ENCODE peak calls at places on chromosomes 13 and 19, in four cellular contexts. One of them, this sample, is unnamed. For H3K4me1, the result is how much of the 10 kb centered on the place peaks cover.

GRCh38 chr13:102440259-102440936 is 38.5 kb upstream of the FGF14 start:
- DNase-seq in IMR-90: no peak
- DNase-seq in aorta: no peak
- DNase-seq in breast epithelium: no peak
- DNase-seq in this sample: no peak

GRCh38 chr13:46844431-46844830 is 47.5 kb upstream of the ESD start:
- DNase-seq in IMR-90: peak
- DNase-seq in aorta: no peak
- DNase-seq in breast epithelium: no peak
- DNase-seq in this sample: no peak

GRCh38 chr19:19568802-19569756 is 31.0 kb downstream of the CILP2 start:
- DNase-seq in IMR-90: peak
- DNase-seq in aorta: no peak
- DNase-seq in breast epithelium: no peak
- DNase-seq in this sample: no peak

GRCh38 chr19:49983645-49984229 is 22.8 kb upstream of the SIGLEC11 start:
- DNase-seq in IMR-90: peak
- DNase-seq in aorta: peak
- DNase-seq in breast epithelium: no peak
- DNase-seq in this sample: peak

GRCh38 chr13:103883698-103884097 is 817.5 kb upstream of the SLC10A2 start:
- DNase-seq in IMR-90: peak
- DNase-seq in breast epithelium: no peak
- DNase-seq in aorta: no peak
- DNase-seq in this sample: no peak

GRCh38 chr19:17953869-17954268 is 13.0 kb upstream of the KCNN1 start:
- DNase-seq in IMR-90: no peak
- DNase-seq in breast epithelium: no peak
- DNase-seq in aorta: no peak
- DNase-seq in this sample: no peak

GRCh38 chr13:89940383-89940782 is 1407.1 kb upstream of the MIR17HG start:
- DNase-seq in IMR-90: no peak
- DNase-seq in breast epithelium: no peak
- DNase-seq in aorta: no peak
- DNase-seq in this sample: no peak

GRCh38 chr13:114099918-114100445 is 32.4 kb downstream of the RASA3 start:
- DNase-seq in aorta: no peak
- DNase-seq in breast epithelium: peak
- DNase-seq in IMR-90: peak
- DNase-seq in this sample: no peak

GRCh38 chr13:64910061-64910460 is 2320.1 kb downstream of the PCDH9 start:
- DNase-seq in aorta: no peak
- DNase-seq in breast epithelium: no peak
- DNase-seq in IMR-90: no peak
- DNase-seq in this sample: no peak

GRCh38 chr19:3656073-3656746 is 29.6 kb upstream of the CACTIN start:
- DNase-seq in IMR-90: peak
- DNase-seq in aorta: no peak
- DNase-seq in breast epithelium: no peak
- DNase-seq in this sample: no peak
- H3K27ac ChIP-seq in IMR-90: peak
- H3K27ac ChIP-seq in aorta: no peak
- H3K27ac ChIP-seq in breast epithelium: no peak
- H3K27ac ChIP-seq in this sample: no peak

GRCh38 chr19:1470864-1471513 is 8.0 kb downstream of the C19orf25 start:
- DNase-seq in aorta: no peak
- DNase-seq in breast epithelium: no peak
- DNase-seq in IMR-90: no peak
- DNase-seq in this sample: no peak

GRCh38 chr19:1468274-1469199 is 10.5 kb downstream of the C19orf25 start:
- DNase-seq in aorta: no peak
- DNase-seq in IMR-90: peak
- DNase-seq in breast epithelium: no peak
- DNase-seq in this sample: no peak

GRCh38 chr19:1469200-1469935 is 9.6 kb downstream of the C19orf25 start:
- DNase-seq in IMR-90: no peak
- DNase-seq in breast epithelium: no peak
- DNase-seq in aorta: no peak
- DNase-seq in this sample: no peak

GRCh38 chr19:1471514-1472107 is 7.4 kb downstream of the C19orf25 start:
- DNase-seq in IMR-90: no peak
- DNase-seq in aorta: no peak
- DNase-seq in breast epithelium: no peak
- DNase-seq in this sample: no peak

DNA sequence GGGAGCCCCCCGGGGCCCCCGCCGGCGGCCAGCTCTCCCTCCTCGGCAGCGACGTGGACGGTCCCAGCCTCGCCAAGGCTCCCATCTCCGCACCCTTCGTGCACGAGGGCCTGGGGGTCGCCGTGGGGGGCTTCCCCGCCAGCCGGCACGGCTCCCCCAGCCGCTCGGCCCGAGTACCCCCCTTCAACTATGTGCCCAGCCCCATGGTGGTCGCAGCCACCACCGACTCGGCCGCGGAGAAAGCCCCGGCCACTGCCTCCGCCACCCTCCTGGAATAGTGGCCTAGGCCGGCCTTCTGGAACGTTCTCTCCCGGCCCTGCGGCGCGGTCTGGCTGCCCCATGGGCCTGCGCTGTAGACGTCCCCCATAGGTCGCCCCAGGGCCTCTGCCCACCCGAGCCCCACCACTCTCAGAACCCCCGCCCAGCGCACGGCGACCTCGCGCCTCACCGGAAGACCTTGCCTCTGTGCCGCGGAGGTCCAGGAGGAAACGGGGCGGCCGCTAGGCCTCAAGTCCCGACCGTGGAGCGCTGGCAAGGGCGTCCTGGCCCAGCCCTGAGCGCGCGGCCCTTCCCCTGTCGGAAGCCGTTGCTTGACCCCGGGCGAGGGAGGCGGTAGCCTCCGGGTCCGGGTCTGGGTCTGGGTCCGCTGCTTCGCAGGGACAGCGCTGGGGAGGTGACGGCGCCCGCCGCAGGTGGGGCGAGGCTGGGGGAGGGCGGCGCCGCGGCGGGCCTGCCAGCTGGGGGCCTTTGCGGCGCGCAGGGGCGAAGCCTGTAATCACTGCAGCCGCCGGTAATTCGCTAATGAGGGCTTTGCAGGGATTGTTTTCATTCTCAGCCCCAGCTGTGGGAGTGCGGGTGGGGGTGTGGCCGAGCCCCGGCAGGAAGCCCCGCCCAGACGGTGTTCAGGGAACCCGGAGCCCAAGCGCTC is 8.8 kb downstream of the C19orf25 start:
- DNase-seq in breast epithelium: no peak
- DNase-seq in IMR-90: no peak
- DNase-seq in aorta: no peak
- DNase-seq in this sample: no peak
- H3K4me3 ChIP-seq in breast epithelium: peak
- H3K4me3 ChIP-seq in IMR-90: peak
- H3K4me3 ChIP-seq in aorta: no peak
- H3K4me3 ChIP-seq in this sample: no peak

GRCh38 chr13:75194717-75195116 is 287.3 kb downstream of the TBC1D4 start:
- DNase-seq in aorta: no peak
- DNase-seq in breast epithelium: no peak
- DNase-seq in IMR-90: no peak
- DNase-seq in this sample: no peak
- H3K4me1 ChIP-seq in aorta: under half
- H3K4me1 ChIP-seq in breast epithelium: under half
- H3K4me1 ChIP-seq in IMR-90: under half
- H3K4me1 ChIP-seq in this sample: under half

DNA sequence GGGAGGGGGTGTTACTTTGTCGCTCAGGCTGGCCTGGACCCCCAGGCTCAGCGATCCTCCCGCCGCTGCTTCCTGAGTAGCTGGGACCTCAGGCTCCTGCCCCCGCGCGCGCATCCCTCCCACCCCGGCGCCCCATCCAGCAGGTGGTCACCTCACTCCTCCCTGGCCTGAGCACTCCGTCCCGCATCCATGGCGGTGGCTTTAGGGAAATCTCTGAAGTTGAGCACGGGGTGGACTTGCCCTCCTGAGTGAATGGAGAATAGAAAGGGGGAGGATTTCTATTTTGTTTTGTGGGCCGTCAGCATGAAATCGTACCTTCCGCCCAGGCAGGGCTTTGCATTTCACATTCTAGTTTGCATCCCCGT is 413 bp upstream of the ZNF813 start:
- DNase-seq in aorta: peak
- DNase-seq in breast epithelium: no peak
- DNase-seq in IMR-90: no peak
- DNase-seq in this sample: no peak
- H3K27ac ChIP-seq in aorta: no peak
- H3K27ac ChIP-seq in breast epithelium: no peak
- H3K27ac ChIP-seq in IMR-90: no peak
- H3K27ac ChIP-seq in this sample: no peak

GRCh38 chr19:7520131-7521051 is 2.0 kb upstream of the MCOLN1 start:
- DNase-seq in IMR-90: no peak
- DNase-seq in breast epithelium: no peak
- DNase-seq in aorta: peak
- DNase-seq in this sample: no peak
- H3K4me3 ChIP-seq in IMR-90: no peak
- H3K4me3 ChIP-seq in breast epithelium: no peak
- H3K4me3 ChIP-seq in aorta: no peak
- H3K4me3 ChIP-seq in this sample: no peak

GRCh38 chr13:98521461-98521860 is 55.4 kb downstream of the STK24 start:
- DNase-seq in IMR-90: no peak
- DNase-seq in aorta: no peak
- DNase-seq in breast epithelium: no peak
- DNase-seq in this sample: no peak

GRCh38 chr13:98519976-98520375 is 56.9 kb downstream of the STK24 start:
- DNase-seq in IMR-90: no peak
- DNase-seq in breast epithelium: no peak
- DNase-seq in aorta: no peak
- DNase-seq in this sample: no peak

GRCh38 chr13:98520674-98521449 is 56.0 kb downstream of the STK24 start:
- DNase-seq in aorta: no peak
- DNase-seq in IMR-90: no peak
- DNase-seq in breast epithelium: no peak
- DNase-seq in this sample: no peak

GRCh38 chr13:98523455-98524102 is 53.3 kb downstream of the STK24 start:
- DNase-seq in aorta: no peak
- DNase-seq in breast epithelium: no peak
- DNase-seq in IMR-90: no peak
- DNase-seq in this sample: no peak

DNA sequence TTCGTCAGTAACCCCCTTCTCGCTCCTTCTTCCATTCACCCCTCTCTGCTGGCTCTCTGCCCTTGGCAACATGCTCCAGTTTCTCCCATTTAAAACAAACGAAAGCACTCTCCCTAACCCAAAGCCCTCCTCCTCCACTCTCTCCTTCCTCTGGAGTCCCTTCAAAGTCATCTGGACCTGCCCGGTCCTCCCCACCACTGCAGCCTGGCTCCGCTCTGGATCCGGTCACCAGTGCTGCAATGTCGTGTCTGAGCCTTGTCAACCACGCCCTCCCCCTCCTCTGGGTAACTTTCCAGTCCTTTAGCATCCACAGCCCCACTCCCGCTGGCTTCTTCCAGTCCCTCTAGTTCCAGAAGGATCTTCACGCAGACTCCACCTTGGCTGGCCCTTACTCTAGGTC is 55.0 kb downstream of the STK24 start:
- DNase-seq in IMR-90: no peak
- DNase-seq in aorta: no peak
- DNase-seq in breast epithelium: no peak
- DNase-seq in this sample: no peak
- H3K4me1 ChIP-seq in IMR-90: under half
- H3K4me1 ChIP-seq in aorta: under half
- H3K4me1 ChIP-seq in breast epithelium: under half
- H3K4me1 ChIP-seq in this sample: under half

GRCh38 chr13:92097337-92097903 is 699.0 kb downstream of the GPC5 start:
- DNase-seq in IMR-90: no peak
- DNase-seq in breast epithelium: no peak
- DNase-seq in aorta: no peak
- DNase-seq in this sample: no peak
- H3K27ac ChIP-seq in IMR-90: no peak
- H3K27ac ChIP-seq in breast epithelium: no peak
- H3K27ac ChIP-seq in aorta: no peak
- H3K27ac ChIP-seq in this sample: no peak

DNA sequence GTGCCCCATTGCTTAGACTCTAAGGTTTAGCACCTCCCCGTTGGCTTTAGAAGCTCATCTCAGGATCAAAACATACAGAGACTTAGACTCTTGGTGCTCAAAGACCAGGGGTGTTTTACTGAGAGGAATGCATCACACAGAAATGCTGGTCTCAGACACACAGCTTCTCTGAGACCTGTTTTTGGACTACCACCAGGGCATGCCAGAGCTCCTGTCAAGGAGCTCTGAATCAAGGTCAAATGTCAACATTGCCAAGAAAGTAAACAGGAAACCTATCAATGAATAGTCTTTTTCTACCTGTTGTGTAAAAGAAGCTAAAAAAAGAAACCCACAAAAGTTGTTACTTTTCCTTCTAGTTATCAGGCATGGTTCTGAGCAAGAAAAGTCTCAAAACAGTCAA is 149.2 kb downstream of the COL4A1 start:
- DNase-seq in aorta: no peak
- DNase-seq in IMR-90: no peak
- DNase-seq in breast epithelium: no peak
- DNase-seq in this sample: no peak
- H3K4me3 ChIP-seq in aorta: no peak
- H3K4me3 ChIP-seq in IMR-90: no peak
- H3K4me3 ChIP-seq in breast epithelium: no peak
- H3K4me3 ChIP-seq in this sample: no peak